ENCODE peak calls at places on chromosomes 11 and 22, in five cellular contexts. K is neuronal stem cell, J is H1, Z is H9, I is trophoblast cell. P is an unnamed sample.

GRCh38 chr22:50218996-50219727 is 18.4 kb downstream of the SELENOO start:
- DNase-seq in Z (peak; percentile 77), I (peak; percentile 18), J (peak; percentile 76), K (no peak), P (peak; percentile 41)

GRCh38 chr22:29813563-29813962 is 24.5 kb downstream of the ASCC2 start:
- DNase-seq in J (no peak), K (no peak), Z (no peak), I (peak; percentile 74), P (peak; percentile 82)

GRCh38 chr11:70715166-70715565 is 316.8 kb downstream of the CTTN start:
- DNase-seq in J (no peak), Z (no peak), I (no peak), K (no peak), P (no peak)

GRCh38 chr11:44229003-44229570 is 80.9 kb downstream of the ALX4 start:
- DNase-seq in Z (no peak), J (no peak), K (no peak), I (no peak), P (no peak)

GRCh38 chr11:77542296-77542695 is 47.5 kb upstream of the AQP11 start:
- DNase-seq in J (no peak), I (no peak), K (no peak), Z (no peak), P (no peak)

GRCh38 chr22:37119872-37120271 is 10.4 kb upstream of the TMPRSS6 start:
- DNase-seq in J (no peak), K (no peak), Z (no peak), I (peak; percentile 34), P (no peak)

GRCh38 chr11:68036717-68037239 is 2.0 kb upstream of the TCIRG1 start:
- DNase-seq in Z (no peak), J (no peak), K (no peak), I (peak; percentile 26), P (no peak)

GRCh38 chr11:115613986-115614625 is 109.9 kb upstream of the CADM1 start:
- DNase-seq in I (peak; percentile 71), J (no peak), Z (no peak), K (no peak), P (peak; percentile 69)

GRCh38 chr11:94521684-94522083 is 9.4 kb downstream of the C11orf97 start:
- DNase-seq in Z (peak; percentile 30), K (no peak), I (peak; percentile 55), J (no peak), P (no peak)

DNA sequence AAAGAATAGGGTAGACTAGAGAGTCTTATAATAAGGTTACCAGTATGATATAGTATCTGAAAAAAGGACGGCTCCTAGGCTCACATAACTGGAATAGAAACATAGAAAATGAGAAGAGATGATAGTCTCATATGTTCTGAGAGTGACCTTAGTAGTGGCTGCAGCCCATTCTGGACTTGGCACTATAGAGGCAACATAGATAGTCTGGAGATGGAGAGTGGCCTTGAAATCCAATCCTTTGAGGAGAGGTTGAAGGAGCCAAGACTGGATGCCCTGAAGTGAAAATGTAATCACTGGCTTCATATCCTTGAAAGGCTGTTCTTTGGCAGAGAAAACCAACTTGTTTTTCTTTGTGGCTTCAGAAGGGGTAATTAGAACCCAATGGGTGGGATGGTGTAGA is 81.1 kb downstream of the STIM1 start:
- DNase-seq in I (no peak), Z (no peak), J (no peak), K (no peak), P (no peak)
- H2BK12ac ChIP-seq in I (no peak overlapping the region), Z (no peak overlapping the region), J (no peak overlapping the region), K (no peak overlapping the region), P (no peak overlapping the region)

GRCh38 chr11:33706546-33706945 is 5.9 kb upstream of the C11orf91 start:
- DNase-seq in Z (no peak), K (no peak), J (no peak), I (no peak), P (no peak)
- H3K9ac ChIP-seq in Z (no peak overlapping the region), K (no peak overlapping the region), J (no peak overlapping the region), I (no peak overlapping the region), P (peak overlapping the region; percentile 36)

DNA sequence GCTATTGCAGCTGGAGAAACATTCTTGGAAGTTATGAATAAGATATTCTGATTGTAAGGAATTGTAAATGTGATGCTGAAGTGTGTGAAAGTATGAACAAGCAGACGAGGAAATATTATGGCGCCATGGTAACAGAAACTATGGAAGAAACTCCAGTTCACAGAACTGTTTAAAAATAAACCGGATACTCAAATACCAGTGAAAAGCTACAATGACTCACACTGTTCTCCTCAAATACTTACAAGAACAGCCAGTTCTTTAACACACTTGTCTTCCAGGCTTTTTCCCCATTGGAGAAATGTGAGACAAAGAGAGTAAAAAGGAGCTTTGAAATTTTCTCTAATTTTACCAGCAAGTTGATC is 76.7 kb upstream of the ARFGAP3 start:
- DNase-seq in K (no peak), J (no peak), I (peak; percentile 98), Z (no peak), P (peak; percentile 99)
- H2BK12ac ChIP-seq in K (no peak overlapping the region), J (no peak overlapping the region), I (no peak overlapping the region), Z (no peak overlapping the region), P (no peak overlapping the region)

GRCh38 chr22:31647066-31647465 is 14.9 kb downstream of the PISD start:
- DNase-seq in K (no peak), Z (no peak), I (no peak), J (no peak), P (no peak)
- H3K9ac ChIP-seq in K (no peak overlapping the region), Z (no peak overlapping the region), I (no peak overlapping the region), J (no peak overlapping the region), P (peak overlapping the region; percentile 56)

GRCh38 chr11:103649401-103649895 is 387.0 kb upstream of the DDI1 start:
- DNase-seq in I (peak; percentile 85), Z (no peak), K (no peak), J (no peak), P (no peak)

GRCh38 chr11:103644676-103645075 is 391.8 kb upstream of the DDI1 start:
- DNase-seq in K (no peak), Z (no peak), I (no peak), J (no peak), P (no peak)

GRCh38 chr11:103648670-103649400 is 387.6 kb upstream of the DDI1 start:
- DNase-seq in J (no peak), I (no peak), K (no peak), Z (no peak), P (peak; percentile 19)

GRCh38 chr11:103650330-103650729 is 386.1 kb upstream of the DDI1 start:
- DNase-seq in I (no peak), J (no peak), K (no peak), Z (no peak), P (no peak)

GRCh38 chr11:103648054-103648453 is 388.4 kb upstream of the DDI1 start:
- DNase-seq in J (no peak), I (no peak), Z (no peak), K (no peak), P (no peak)
- H2BK12ac ChIP-seq in J (no peak overlapping the region), I (no peak overlapping the region), Z (no peak overlapping the region), K (no peak overlapping the region), P (no peak overlapping the region)

GRCh38 chr11:18140145-18140544 is 7.8 kb downstream of the MRGPRX3 start:
- DNase-seq in Z (no peak), I (no peak), J (no peak), K (no peak), P (no peak)

GRCh38 chr11:18132341-18132740 is at the start of gene MRGPRX3:
- DNase-seq in J (no peak), Z (no peak), K (no peak), I (no peak), P (no peak)

GRCh38 chr11:18135308-18135707 is 2.9 kb downstream of the MRGPRX3 start:
- DNase-seq in K (no peak), J (no peak), I (no peak), Z (peak; percentile 34), P (no peak)

GRCh38 chr11:18137186-18137800 is 4.9 kb downstream of the MRGPRX3 start:
- DNase-seq in I (no peak), K (no peak), J (no peak), Z (no peak), P (no peak)
- H3K9ac ChIP-seq in I (no peak overlapping the region), K (no peak overlapping the region), J (no peak overlapping the region), Z (no peak overlapping the region), P (no peak overlapping the region)

DNA sequence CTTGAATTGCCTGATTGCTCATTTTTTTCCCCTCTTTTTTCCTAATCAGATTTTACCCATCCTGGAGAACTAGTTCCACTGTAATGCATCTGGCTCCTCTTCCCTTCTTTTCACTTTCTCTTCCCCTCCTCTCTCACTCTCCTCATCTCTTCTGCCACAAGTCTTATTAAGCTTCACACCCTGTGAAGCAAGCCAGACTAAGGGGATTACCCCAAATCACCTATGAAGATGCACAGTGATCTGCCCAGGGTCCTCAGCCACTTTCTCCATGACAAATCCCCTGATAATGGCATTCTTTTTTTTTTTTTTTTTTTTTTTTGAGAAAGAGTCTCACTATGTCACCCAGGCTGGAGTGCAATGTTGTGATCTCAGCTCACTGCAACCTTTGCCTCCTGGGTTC is 11.2 kb downstream of the UBASH3B start:
- DNase-seq in I (no peak), K (no peak), Z (no peak), J (no peak), P (peak; percentile 34)
- H2BK12ac ChIP-seq in I (no peak overlapping the region), K (no peak overlapping the region), Z (no peak overlapping the region), J (no peak overlapping the region), P (no peak overlapping the region)

DNA sequence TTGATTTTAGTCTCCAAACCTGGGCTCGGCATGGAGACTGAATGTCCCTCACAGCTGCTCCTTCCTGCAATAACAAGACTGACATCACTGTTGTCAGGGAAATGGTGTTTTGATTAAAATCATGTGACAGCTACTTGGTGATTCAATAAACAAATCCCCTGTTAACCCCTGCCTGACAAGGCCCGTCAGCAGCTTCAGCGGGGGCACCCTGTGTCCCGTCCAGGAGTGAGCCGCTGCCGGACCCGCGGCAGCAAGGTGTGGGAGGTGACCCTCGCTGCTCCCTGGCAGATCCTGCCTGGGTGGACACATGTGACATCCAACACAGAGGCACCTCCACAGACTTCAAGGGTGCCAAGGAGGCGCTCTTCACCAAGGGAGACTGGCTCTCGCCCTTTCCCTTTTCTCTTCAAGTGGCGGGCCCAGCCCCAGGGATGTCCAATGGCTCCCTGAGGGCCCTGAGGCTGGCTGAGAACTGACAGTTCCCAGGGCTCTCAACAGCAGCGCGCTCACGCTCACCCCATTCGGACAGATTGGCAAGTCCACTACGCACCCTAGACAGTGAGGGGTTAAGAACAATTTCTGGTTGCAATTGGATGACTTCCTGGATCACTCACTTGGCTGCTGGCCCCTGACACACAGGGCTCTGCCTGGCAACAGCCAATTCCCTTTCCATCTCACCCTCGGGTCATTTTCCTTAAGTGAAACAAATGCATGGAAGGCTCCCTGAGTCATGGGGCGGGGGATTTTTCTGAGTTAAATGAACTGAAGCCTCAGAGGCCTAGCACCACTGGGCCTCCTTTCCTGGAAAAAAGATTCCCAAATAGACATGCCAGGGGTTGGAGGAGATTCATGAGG is 30.7 kb downstream of the PPP2R1B start:
- DNase-seq in K (no peak), Z (no peak), I (peak; percentile 90), J (no peak), P (peak; percentile 99)
- H3K9ac ChIP-seq in K (no peak overlapping the region), Z (no peak overlapping the region), I (no peak overlapping the region), J (no peak overlapping the region), P (peak overlapping the region; percentile 98)

DNA sequence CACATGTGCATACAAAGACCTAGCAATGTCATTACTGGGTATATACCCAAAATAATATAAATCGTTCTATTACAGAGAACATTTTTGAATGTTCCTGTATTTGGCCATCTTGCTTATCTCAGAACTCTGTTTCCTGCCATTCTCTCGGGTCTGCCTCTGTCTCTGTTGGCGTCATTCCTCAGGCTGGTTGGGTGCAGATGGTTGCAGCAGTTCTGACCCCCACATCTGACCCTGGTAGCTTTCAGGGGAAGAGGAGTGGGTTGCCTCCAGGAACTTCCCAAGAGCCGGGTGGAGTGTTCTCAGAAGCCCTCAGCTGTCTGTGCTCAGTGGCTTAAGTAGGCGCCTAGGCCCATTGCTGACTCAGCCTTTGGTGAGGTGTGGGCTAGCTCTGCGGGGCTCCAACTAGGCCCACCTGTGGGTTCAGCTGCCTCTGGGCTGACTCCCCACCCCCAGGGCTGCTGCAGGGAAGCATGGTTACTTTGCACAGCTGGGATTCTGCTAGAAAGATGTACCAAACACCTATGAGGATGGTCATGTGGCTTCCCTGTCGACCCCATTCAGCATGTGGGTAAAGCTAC is 114.0 kb downstream of the TBC1D22A start:
- DNase-seq in K (no peak), J (no peak), I (no peak), Z (no peak), P (no peak)
- H2BK12ac ChIP-seq in K (no peak overlapping the region), J (no peak overlapping the region), I (no peak overlapping the region), Z (no peak overlapping the region), P (no peak overlapping the region)